ENCODE peak calls at places on chromosomes 7 and 10, in six cellular contexts. Q is IMR-90, K is A549, D is HepG2, W is GM12878, G is K562. S is an unnamed sample.

GRCh38 chr10:127948791-127949190 is 41.9 kb downstream of the PTPRE start:
- DNase-seq in Q (no peak), K (no peak), D (no peak), W (no peak), G (no peak), S (no peak)

GRCh38 chr7:10940748-10941358 is 32.8 kb upstream of the PHF14 start:
- DNase-seq in Q (no peak), K (peak; percentile 9), D (no peak), W (no peak), G (peak; percentile 18), S (peak; percentile 48)

GRCh38 chr7:73941836-73942551 is 81.0 kb downstream of the TMEM270 start:
- DNase-seq in Q (peak; percentile 18), K (peak; percentile 65), D (peak; percentile 5), W (no peak), G (no peak), S (no peak)

GRCh38 chr7:150977382-150978135 is 562 bp downstream of the KCNH2 start:
- DNase-seq in Q (no peak), K (no peak), D (no peak), W (no peak), G (no peak), S (peak; percentile 83)

GRCh38 chr10:124671486-124672075 is 72.6 kb downstream of the FAM53B start:
- DNase-seq in Q (no peak), K (peak; percentile 55), D (peak; percentile 63), W (no peak), G (peak; percentile 80), S (peak; percentile 74)

GRCh38 chr7:119664601-119665000 is 608.4 kb upstream of the KCND2 start:
- DNase-seq in Q (peak; percentile 70), K (no peak), D (no peak), W (no peak), G (no peak), S (no peak)

GRCh38 chr10:108904163-108904878 is 1019.0 kb downstream of the XPNPEP1 start:
- DNase-seq in Q (no peak), K (no peak), D (no peak), W (no peak), G (no peak), S (peak; percentile 11)

GRCh38 chr7:142328551-142328950 is 70.7 kb upstream of the PRSS58 start:
- DNase-seq in Q (no peak), K (no peak), D (no peak), W (no peak), G (no peak), S (no peak)

GRCh38 chr10:63166742-63167258 is 33.7 kb downstream of the NRBF2 start:
- DNase-seq in Q (peak; percentile 85), K (peak; percentile 31), D (peak; percentile 74), W (peak; percentile 33), G (peak; percentile 80), S (peak; percentile 41)

GRCh38 chr7:132655071-132655761 is 78.9 kb upstream of the PLXNA4 start:
- DNase-seq in Q (no peak), K (no peak), D (no peak), W (no peak), G (peak; percentile 8), S (no peak)

GRCh38 chr10:99450156-99450555 is 19.7 kb upstream of the GOT1 start:
- DNase-seq in Q (no peak), K (no peak), D (no peak), W (no peak), G (no peak), S (no peak)

GRCh38 chr7:117791877-117792780 is 81.1 kb downstream of the CTTNBP2 start:
- DNase-seq in Q (no peak), K (no peak), D (no peak), W (peak; percentile 32), G (peak; percentile 90), S (no peak)

GRCh38 chr10:104309980-104310978 is 28.0 kb downstream of the ITPRIP start:
- DNase-seq in Q (peak; percentile 90), K (no peak), D (no peak), W (no peak), G (no peak), S (no peak)

GRCh38 chr10:132916421-132916841 is 25.9 kb downstream of the CFAP46 start:
- DNase-seq in Q (no peak), K (no peak), D (no peak), W (no peak), G (no peak), S (no peak)

GRCh38 chr7:2237109-2237602 is 4.4 kb upstream of the MAD1L1 start:
- DNase-seq in Q (no peak), K (no peak), D (no peak), W (peak; percentile 96), G (no peak), S (no peak)

GRCh38 chr10:71276873-71277272 is 42.2 kb upstream of the SLC29A3 start:
- DNase-seq in Q (no peak), K (no peak), D (no peak), W (no peak), G (no peak), S (peak; percentile 81)

GRCh38 chr10:111962951-111963350 is 220.6 kb downstream of the GPAM start:
- DNase-seq in Q (no peak), K (no peak), D (no peak), W (no peak), G (no peak), S (no peak)

GRCh38 chr7:29281782-29282541 is 87.4 kb downstream of the CHN2 start:
- DNase-seq in Q (no peak), K (no peak), D (peak; percentile 51), W (no peak), G (peak; percentile 12), S (peak; percentile 82)

GRCh38 chr7:78438433-78438832 is 639.9 kb downstream of the PHTF2 start:
- DNase-seq in Q (no peak), K (no peak), D (no peak), W (no peak), G (no peak), S (no peak)
- TF ChIP-seq SMC3 in Q (no peak), K (no peak), D (no peak), W (no peak), G (no peak), S (no peak)

DNA sequence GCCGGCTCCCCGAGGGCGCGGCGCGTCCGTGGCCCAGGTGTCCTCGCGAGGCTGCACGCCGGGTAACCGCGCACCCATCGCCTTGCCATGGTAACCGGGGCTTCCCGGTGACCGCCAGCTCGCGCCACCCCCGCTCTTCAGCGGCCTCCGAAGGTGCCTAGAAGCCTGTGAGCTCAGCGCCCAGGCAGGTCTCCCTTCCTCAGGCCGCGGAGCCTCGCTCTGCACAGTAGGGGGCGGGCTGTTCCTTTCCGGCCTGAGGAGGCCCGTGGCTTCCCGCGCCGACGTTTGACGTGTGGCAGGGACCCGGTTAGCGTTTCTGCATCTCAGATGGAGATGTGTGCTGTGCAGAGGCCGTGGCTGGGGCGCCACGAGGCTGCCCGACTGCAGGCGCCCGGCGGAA is 117.1 kb downstream of the DYNC2I1 start:
- DNase-seq in Q (no peak), K (no peak), D (no peak), W (peak; percentile 3), G (peak; percentile 76), S (no peak)
- TF ChIP-seq SMC3 in Q (no peak), K (no peak), D (no peak), W (no peak), G (peak; percentile 42), S (no peak)

GRCh38 chr7:51244890-51245289 is 71.7 kb downstream of the COBL start:
- DNase-seq in Q (no peak), K (no peak), D (no peak), W (no peak), G (no peak), S (no peak)

GRCh38 chr7:51243631-51244030 is 73.0 kb downstream of the COBL start:
- DNase-seq in Q (no peak), K (no peak), D (no peak), W (no peak), G (no peak), S (no peak)

GRCh38 chr7:51242881-51243518 is 73.6 kb downstream of the COBL start:
- DNase-seq in Q (no peak), K (no peak), D (no peak), W (no peak), G (no peak), S (no peak)

GRCh38 chr7:51242007-51242691 is 74.5 kb downstream of the COBL start:
- DNase-seq in Q (no peak), K (no peak), D (no peak), W (no peak), G (peak; percentile 9), S (no peak)

DNA sequence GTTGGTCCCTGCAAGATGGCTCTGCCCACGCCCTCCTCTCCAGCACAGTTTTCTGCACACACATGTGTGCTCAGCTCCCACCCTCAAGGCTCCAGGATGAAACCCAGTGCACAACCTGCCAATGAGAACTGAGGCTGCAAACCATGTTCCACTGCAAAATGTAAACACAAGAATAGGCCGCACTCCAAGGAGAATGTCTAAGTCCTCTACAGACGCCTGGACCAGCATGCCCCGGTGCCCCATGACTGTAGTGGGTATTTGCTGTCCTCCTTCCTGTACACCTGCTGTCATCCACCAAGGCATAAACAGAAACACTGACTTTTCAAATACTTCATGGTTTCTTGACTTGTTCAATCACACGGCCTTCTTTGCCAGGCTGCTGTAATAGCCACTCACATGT is 72.6 kb downstream of the COBL start:
- DNase-seq in Q (no peak), K (no peak), D (no peak), W (no peak), G (no peak), S (no peak)
- TF ChIP-seq SMC3 in Q (no peak), K (no peak), D (no peak), W (no peak), G (no peak), S (no peak)

GRCh38 chr7:90828601-90829000 is 232.5 kb downstream of the CDK14 start:
- DNase-seq in Q (peak; percentile 32), K (no peak), D (no peak), W (no peak), G (no peak), S (no peak)

GRCh38 chr7:90825779-90826178 is 229.7 kb downstream of the CDK14 start:
- DNase-seq in Q (peak; percentile 80), K (no peak), D (no peak), W (no peak), G (no peak), S (no peak)

GRCh38 chr7:90830302-90830701 is 234.2 kb downstream of the CDK14 start:
- DNase-seq in Q (no peak), K (no peak), D (no peak), W (no peak), G (no peak), S (no peak)

GRCh38 chr7:90821961-90822620 is 226.0 kb downstream of the CDK14 start:
- DNase-seq in Q (no peak), K (no peak), D (no peak), W (no peak), G (no peak), S (no peak)

DNA sequence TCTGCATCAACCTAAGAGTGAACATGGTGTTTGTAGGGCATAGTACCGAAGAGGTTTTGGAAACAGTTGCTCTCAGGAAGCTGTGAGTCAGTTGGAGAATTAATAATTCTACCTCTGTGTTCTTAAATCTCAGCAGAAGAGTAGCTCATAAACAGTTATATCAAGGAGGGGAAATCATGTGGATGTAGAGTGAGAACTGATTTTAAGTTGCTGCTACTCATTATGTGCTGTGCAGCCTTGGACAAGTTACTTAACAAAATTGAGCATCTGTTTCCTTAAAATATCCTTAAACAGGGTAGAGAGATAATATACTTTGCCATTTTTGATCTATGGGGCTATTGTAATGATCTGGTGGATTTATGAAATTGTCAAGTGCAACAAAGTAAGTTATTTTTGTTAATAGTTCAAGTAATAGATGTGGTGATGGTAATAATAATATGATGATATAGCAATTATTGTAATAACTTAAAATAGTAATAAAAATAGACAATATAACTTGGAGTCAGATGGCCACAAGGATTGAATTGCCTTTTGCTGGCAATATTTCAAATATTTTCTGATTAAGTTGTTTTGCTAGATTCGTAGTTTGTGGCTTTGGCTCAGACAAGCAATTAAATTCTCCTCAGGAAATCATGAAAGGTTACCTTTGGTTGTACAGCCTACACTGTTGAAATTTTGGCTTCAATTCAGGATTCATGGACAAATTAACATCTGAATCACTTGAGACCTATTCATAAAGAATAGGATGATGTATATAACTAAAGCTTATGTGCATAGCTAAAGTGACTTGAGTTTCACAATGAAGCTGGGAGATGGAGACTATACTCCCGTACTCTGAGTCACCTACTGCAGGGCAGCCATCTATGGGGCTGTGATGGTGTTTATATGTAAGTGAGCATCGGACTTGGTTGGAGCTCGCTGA is 228.5 kb downstream of the CDK14 start:
- DNase-seq in Q (peak; percentile 91), K (no peak), D (no peak), W (no peak), G (no peak), S (no peak)
- TF ChIP-seq SMC3 in Q (no peak), K (no peak), D (no peak), W (no peak), G (no peak), S (no peak)